ENCODE peak calls at places on chromosomes 2 and 18, in seven cellular contexts. One of them, this sample, is unnamed. For H3K4me1, the result is how much of the 10 kb centered on the place peaks cover.

GRCh38 chr18:59055345-59056032 is 84.2 kb upstream of the SEC11C start:
- DNase-seq in CD8-positive, alpha-beta T cell: no peak
- DNase-seq in transverse colon: no peak
- DNase-seq in right atrium auricular region: no peak
- DNase-seq in adrenal gland: no peak
- DNase-seq in cardiac muscle cell: peak
- DNase-seq in OCI-LY7: no peak
- DNase-seq in this sample: no peak

GRCh38 chr2:199696048-199696447 is 154.9 kb downstream of the FTCDNL1 start:
- DNase-seq in transverse colon: no peak
- DNase-seq in CD8-positive, alpha-beta T cell: no peak
- DNase-seq in adrenal gland: no peak
- DNase-seq in OCI-LY7: no peak
- DNase-seq in cardiac muscle cell: no peak
- DNase-seq in right atrium auricular region: no peak
- DNase-seq in this sample: no peak

GRCh38 chr2:185044323-185044874 is 446.1 kb downstream of the ZNF804A start:
- DNase-seq in OCI-LY7: no peak
- DNase-seq in right atrium auricular region: no peak
- DNase-seq in cardiac muscle cell: no peak
- DNase-seq in adrenal gland: no peak
- DNase-seq in CD8-positive, alpha-beta T cell: no peak
- DNase-seq in transverse colon: no peak
- DNase-seq in this sample: no peak

GRCh38 chr18:28974504-28974903 is 797.6 kb upstream of the CDH2 start:
- DNase-seq in cardiac muscle cell: no peak
- DNase-seq in CD8-positive, alpha-beta T cell: no peak
- DNase-seq in OCI-LY7: no peak
- DNase-seq in adrenal gland: no peak
- DNase-seq in right atrium auricular region: no peak
- DNase-seq in transverse colon: no peak
- DNase-seq in this sample: no peak

GRCh38 chr18:22020127-22020866 is 149.1 kb upstream of the GATA6 start:
- DNase-seq in right atrium auricular region: no peak
- DNase-seq in adrenal gland: no peak
- DNase-seq in CD8-positive, alpha-beta T cell: no peak
- DNase-seq in transverse colon: peak
- DNase-seq in cardiac muscle cell: peak
- DNase-seq in OCI-LY7: no peak
- DNase-seq in this sample: no peak

GRCh38 chr2:54627973-54628372 is 95.5 kb upstream of the EML6 start:
- DNase-seq in CD8-positive, alpha-beta T cell: no peak
- DNase-seq in right atrium auricular region: no peak
- DNase-seq in cardiac muscle cell: no peak
- DNase-seq in transverse colon: no peak
- DNase-seq in adrenal gland: no peak
- DNase-seq in OCI-LY7: peak
- DNase-seq in this sample: no peak

GRCh38 chr18:57806201-57806890 is 3.2 kb upstream of the ATP8B1 start:
- DNase-seq in cardiac muscle cell: no peak
- DNase-seq in adrenal gland: no peak
- DNase-seq in CD8-positive, alpha-beta T cell: no peak
- DNase-seq in OCI-LY7: no peak
- DNase-seq in right atrium auricular region: peak
- DNase-seq in transverse colon: no peak
- DNase-seq in this sample: no peak

GRCh38 chr2:238277695-238278094 is 10.7 kb downstream of the PER2 start:
- DNase-seq in right atrium auricular region: no peak
- DNase-seq in CD8-positive, alpha-beta T cell: no peak
- DNase-seq in transverse colon: no peak
- DNase-seq in cardiac muscle cell: no peak
- DNase-seq in adrenal gland: no peak
- DNase-seq in OCI-LY7: no peak
- DNase-seq in this sample: no peak

GRCh38 chr2:122055541-122055940 is 300.1 kb downstream of the TSN start:
- DNase-seq in adrenal gland: no peak
- DNase-seq in OCI-LY7: no peak
- DNase-seq in right atrium auricular region: no peak
- DNase-seq in transverse colon: no peak
- DNase-seq in CD8-positive, alpha-beta T cell: no peak
- DNase-seq in cardiac muscle cell: no peak
- DNase-seq in this sample: no peak

GRCh38 chr2:69570474-69570873 is 73.1 kb downstream of the AAK1 start:
- DNase-seq in right atrium auricular region: no peak
- DNase-seq in cardiac muscle cell: no peak
- DNase-seq in transverse colon: no peak
- DNase-seq in adrenal gland: no peak
- DNase-seq in OCI-LY7: no peak
- DNase-seq in CD8-positive, alpha-beta T cell: no peak
- DNase-seq in this sample: peak

GRCh38 chr2:70978388-70979357 is at the start of gene ANKRD53:
- DNase-seq in OCI-LY7: no peak
- DNase-seq in CD8-positive, alpha-beta T cell: no peak
- DNase-seq in cardiac muscle cell: peak
- DNase-seq in transverse colon: peak
- DNase-seq in right atrium auricular region: no peak
- DNase-seq in adrenal gland: peak
- DNase-seq in this sample: no peak

GRCh38 chr2:145137211-145137610 is 617.3 kb upstream of the ZEB2 start:
- DNase-seq in transverse colon: no peak
- DNase-seq in adrenal gland: no peak
- DNase-seq in right atrium auricular region: no peak
- DNase-seq in CD8-positive, alpha-beta T cell: no peak
- DNase-seq in OCI-LY7: no peak
- DNase-seq in cardiac muscle cell: no peak
- DNase-seq in this sample: no peak

GRCh38 chr2:145140658-145141057 is 620.7 kb upstream of the ZEB2 start:
- DNase-seq in OCI-LY7: no peak
- DNase-seq in adrenal gland: no peak
- DNase-seq in cardiac muscle cell: no peak
- DNase-seq in CD8-positive, alpha-beta T cell: no peak
- DNase-seq in right atrium auricular region: no peak
- DNase-seq in transverse colon: no peak
- DNase-seq in this sample: no peak

GRCh38 chr2:145138626-145139025 is 618.7 kb upstream of the ZEB2 start:
- DNase-seq in transverse colon: no peak
- DNase-seq in cardiac muscle cell: no peak
- DNase-seq in OCI-LY7: no peak
- DNase-seq in right atrium auricular region: no peak
- DNase-seq in adrenal gland: no peak
- DNase-seq in CD8-positive, alpha-beta T cell: no peak
- DNase-seq in this sample: no peak

GRCh38 chr2:145136702-145137101 is 616.8 kb upstream of the ZEB2 start:
- DNase-seq in transverse colon: no peak
- DNase-seq in OCI-LY7: no peak
- DNase-seq in right atrium auricular region: no peak
- DNase-seq in CD8-positive, alpha-beta T cell: no peak
- DNase-seq in adrenal gland: no peak
- DNase-seq in cardiac muscle cell: no peak
- DNase-seq in this sample: no peak

DNA sequence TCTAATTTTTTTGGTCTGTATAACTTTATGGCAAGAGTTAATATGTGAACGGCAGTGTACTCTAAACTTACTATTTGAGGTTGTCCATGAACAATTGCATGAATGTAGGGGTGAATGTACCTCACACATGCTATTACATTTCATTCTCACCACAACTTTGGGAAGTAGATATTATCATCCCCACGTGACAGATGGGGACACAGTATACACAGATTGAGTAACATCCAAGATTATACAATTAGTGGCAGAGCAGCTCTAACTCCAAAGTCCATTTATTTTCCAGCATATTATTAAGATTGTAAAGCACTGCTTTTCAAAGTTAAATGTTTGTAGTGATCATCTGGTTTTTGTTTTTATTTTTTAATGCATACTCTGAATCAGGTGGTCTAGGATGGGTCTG is 622.1 kb upstream of the ZEB2 start:
- DNase-seq in adrenal gland: no peak
- DNase-seq in cardiac muscle cell: no peak
- DNase-seq in CD8-positive, alpha-beta T cell: no peak
- DNase-seq in right atrium auricular region: no peak
- DNase-seq in OCI-LY7: no peak
- DNase-seq in transverse colon: no peak
- DNase-seq in this sample: no peak
- H3K4me1 ChIP-seq in adrenal gland: under half
- H3K4me1 ChIP-seq in cardiac muscle cell: under half
- H3K4me1 ChIP-seq in CD8-positive, alpha-beta T cell: under half
- H3K4me1 ChIP-seq in right atrium auricular region: under half
- H3K4me1 ChIP-seq in OCI-LY7: under half
- H3K4me1 ChIP-seq in transverse colon: under half
- H3K4me1 ChIP-seq in this sample: under half

DNA sequence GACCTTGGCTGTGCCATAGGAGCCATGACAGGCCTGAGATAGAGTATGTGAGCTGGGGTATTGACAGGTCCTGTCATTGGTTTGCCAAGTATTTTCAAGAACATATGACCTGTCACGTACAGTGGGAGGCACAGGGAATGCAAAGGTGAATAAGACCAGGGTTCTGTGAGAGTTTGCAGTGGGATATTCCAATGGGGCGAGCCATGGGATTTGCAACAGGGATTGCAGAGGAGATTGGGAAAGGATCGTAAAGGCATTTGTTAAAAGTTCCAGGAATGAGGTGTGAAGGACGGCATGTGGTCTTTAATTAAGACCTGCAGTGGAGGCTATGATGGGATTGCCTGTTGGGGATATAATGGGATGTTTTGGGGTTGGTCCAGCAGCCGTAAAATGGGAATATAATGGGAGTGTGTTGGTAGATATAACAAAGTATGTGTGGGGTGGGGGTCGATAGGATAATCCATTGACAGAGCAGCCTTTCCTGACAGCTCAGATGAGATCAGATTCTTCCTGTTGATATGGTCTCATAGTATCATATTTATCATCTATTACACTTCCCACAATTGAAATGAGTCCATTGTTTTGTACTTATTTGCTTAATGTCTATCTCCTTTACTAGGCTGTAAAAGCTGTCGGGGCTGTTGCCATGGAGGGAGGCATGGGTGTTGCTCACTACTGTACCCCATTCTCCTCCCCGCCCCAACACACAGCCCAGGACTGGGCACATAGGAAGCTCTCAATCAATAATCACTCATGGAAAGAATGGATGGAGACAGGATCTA is 38.1 kb downstream of the PKDCC start:
- DNase-seq in OCI-LY7: no peak
- DNase-seq in right atrium auricular region: no peak
- DNase-seq in transverse colon: no peak
- DNase-seq in CD8-positive, alpha-beta T cell: no peak
- DNase-seq in cardiac muscle cell: no peak
- DNase-seq in adrenal gland: no peak
- DNase-seq in this sample: no peak
- H3K4me1 ChIP-seq in OCI-LY7: under half
- H3K4me1 ChIP-seq in right atrium auricular region: under half
- H3K4me1 ChIP-seq in transverse colon: under half
- H3K4me1 ChIP-seq in CD8-positive, alpha-beta T cell: under half
- H3K4me1 ChIP-seq in cardiac muscle cell: under half
- H3K4me1 ChIP-seq in adrenal gland: under half
- H3K4me1 ChIP-seq in this sample: under half

DNA sequence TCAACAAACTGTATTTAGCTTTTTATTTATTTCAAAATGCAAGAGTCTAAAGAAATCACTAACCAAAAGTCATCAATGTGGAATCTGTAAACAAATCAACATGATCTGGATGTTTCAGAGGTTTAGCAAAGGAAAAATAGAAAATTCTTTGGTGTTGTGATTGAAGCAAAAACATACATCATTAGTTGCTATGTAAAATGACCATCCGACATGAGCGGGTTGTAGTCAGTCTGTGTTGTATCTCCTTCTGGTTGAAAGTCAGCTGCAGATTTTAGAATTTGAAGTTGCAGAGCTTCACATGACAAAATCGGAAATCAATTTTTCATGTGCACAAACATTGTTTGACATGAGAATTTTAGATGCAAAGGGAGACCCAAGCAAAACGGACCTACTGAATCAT is 63.2 kb downstream of the IRS1 start:
- DNase-seq in CD8-positive, alpha-beta T cell: no peak
- DNase-seq in adrenal gland: no peak
- DNase-seq in OCI-LY7: no peak
- DNase-seq in transverse colon: no peak
- DNase-seq in cardiac muscle cell: no peak
- DNase-seq in right atrium auricular region: no peak
- DNase-seq in this sample: no peak
- H3K4me1 ChIP-seq in CD8-positive, alpha-beta T cell: under half
- H3K4me1 ChIP-seq in adrenal gland: under half
- H3K4me1 ChIP-seq in OCI-LY7: under half
- H3K4me1 ChIP-seq in transverse colon: under half
- H3K4me1 ChIP-seq in cardiac muscle cell: under half
- H3K4me1 ChIP-seq in right atrium auricular region: under half
- H3K4me1 ChIP-seq in this sample: under half

GRCh38 chr2:230713331-230714121 is 884 bp downstream of the CAB39 start:
- DNase-seq in adrenal gland: peak
- DNase-seq in OCI-LY7: peak
- DNase-seq in CD8-positive, alpha-beta T cell: peak
- DNase-seq in cardiac muscle cell: peak
- DNase-seq in transverse colon: peak
- DNase-seq in right atrium auricular region: no peak
- DNase-seq in this sample: no peak
- H3K4me1 ChIP-seq in adrenal gland: under half
- H3K4me1 ChIP-seq in OCI-LY7: half or more
- H3K4me1 ChIP-seq in CD8-positive, alpha-beta T cell: under half
- H3K4me1 ChIP-seq in cardiac muscle cell: under half
- H3K4me1 ChIP-seq in transverse colon: under half
- H3K4me1 ChIP-seq in right atrium auricular region: under half
- H3K4me1 ChIP-seq in this sample: under half

DNA sequence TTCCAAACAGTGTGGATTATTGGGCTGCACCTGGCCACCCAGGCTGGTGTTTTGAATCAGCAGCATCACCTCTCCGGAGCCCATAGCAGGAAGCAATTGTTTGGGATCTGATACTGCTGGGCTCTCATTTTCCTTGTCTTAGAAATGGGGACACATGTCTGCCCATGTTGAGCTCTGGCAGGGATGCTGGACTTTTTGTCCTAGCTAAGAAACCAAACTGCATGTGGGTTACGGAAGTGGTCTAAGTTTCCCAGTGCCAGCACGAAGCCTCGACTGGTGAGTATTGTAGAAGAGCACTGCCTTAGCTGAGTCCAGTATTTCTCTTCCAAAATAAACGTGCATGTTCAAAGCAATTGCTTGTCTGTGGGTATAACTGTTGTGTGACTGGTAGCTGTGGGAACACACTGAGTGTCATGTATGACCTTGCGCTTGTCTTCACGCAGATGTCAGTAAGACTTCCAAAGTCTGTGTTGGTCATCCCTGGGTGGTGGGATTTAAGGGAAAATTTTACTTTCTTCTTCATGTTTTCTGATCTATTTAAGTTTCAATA is 43.6 kb downstream of the SH3RF3 start:
- DNase-seq in OCI-LY7: no peak
- DNase-seq in right atrium auricular region: no peak
- DNase-seq in CD8-positive, alpha-beta T cell: no peak
- DNase-seq in cardiac muscle cell: no peak
- DNase-seq in transverse colon: no peak
- DNase-seq in adrenal gland: no peak
- DNase-seq in this sample: no peak
- H3K4me1 ChIP-seq in OCI-LY7: under half
- H3K4me1 ChIP-seq in right atrium auricular region: under half
- H3K4me1 ChIP-seq in CD8-positive, alpha-beta T cell: under half
- H3K4me1 ChIP-seq in cardiac muscle cell: under half
- H3K4me1 ChIP-seq in transverse colon: under half
- H3K4me1 ChIP-seq in adrenal gland: under half
- H3K4me1 ChIP-seq in this sample: under half